ENCODE peak calls at places on chromosomes 16 and 17, in four cellular contexts. H is kidney epithelial cell, O is WERI-Rb-1, J is left ventricle myocardium inferior. B is an unnamed sample.
A peak's percentile ranks its signal among the peaks of the same experiment; 100 is the strongest.

GRCh38 chr17:36608794-36609497 is 7.6 kb downstream of the MRM1 start:
- DNase-seq in H (no peak), O (peak; percentile 70), J (peak; percentile 27), B (peak; percentile 82)

GRCh38 chr17:52233176-52233575 is 74.7 kb upstream of the CA10 start:
- DNase-seq in H (no peak), O (no peak), J (no peak), B (no peak)

GRCh38 chr17:66348605-66349165 is 46.3 kb downstream of the PRKCA start:
- DNase-seq in H (peak; percentile 64), O (peak; percentile 54), J (no peak), B (peak; percentile 75)

GRCh38 chr17:82496529-82497434 is 22.8 kb upstream of the FOXK2 start:
- DNase-seq in H (peak; percentile 63), O (peak; percentile 99), J (peak; percentile 98), B (peak; percentile 95)

GRCh38 chr16:75248142-75248535 is 3.3 kb downstream of the BCAR1 start:
- DNase-seq in H (no peak), O (no peak), J (peak; percentile 49), B (no peak)

GRCh38 chr16:72989203-72989991 is 58.5 kb downstream of the ZFHX3 start:
- DNase-seq in H (peak; percentile 63), O (no peak), J (no peak), B (peak; percentile 83)

GRCh38 chr17:35084987-35085386 is 21.5 kb upstream of the RFFL start:
- DNase-seq in H (peak; percentile 55), O (no peak), J (no peak), B (peak; percentile 74)

GRCh38 chr17:32142857-32143524 is 689 bp downstream of the RHOT1 start:
- DNase-seq in H (no peak), O (peak; percentile 85), J (peak; percentile 64), B (peak; percentile 66)

GRCh38 chr17:35889241-35889640 is 9.1 kb upstream of the CCL5 start:
- DNase-seq in H (no peak), O (no peak), J (no peak), B (no peak)

GRCh38 chr17:74632597-74632996 is 9.1 kb upstream of the CD300E start:
- DNase-seq in H (no peak), O (no peak), J (no peak), B (no peak)

GRCh38 chr17:82399601-82400101 is 18.5 kb upstream of the HEXD start:
- DNase-seq in H (no peak), O (peak; percentile 90), J (no peak), B (no peak)

GRCh38 chr16:56898847-56899246 is 33.1 kb upstream of the HERPUD1 start:
- DNase-seq in H (no peak), O (no peak), J (no peak), B (no peak)

GRCh38 chr17:2911035-2911754 is 115.0 kb downstream of the RAP1GAP2 start:
- DNase-seq in H (no peak), O (peak; percentile 67), J (peak; percentile 41), B (no peak)

GRCh38 chr17:69031839-69032238 is 28.9 kb downstream of the ABCA9 start:
- DNase-seq in H (no peak), O (no peak), J (no peak), B (no peak)

DNA sequence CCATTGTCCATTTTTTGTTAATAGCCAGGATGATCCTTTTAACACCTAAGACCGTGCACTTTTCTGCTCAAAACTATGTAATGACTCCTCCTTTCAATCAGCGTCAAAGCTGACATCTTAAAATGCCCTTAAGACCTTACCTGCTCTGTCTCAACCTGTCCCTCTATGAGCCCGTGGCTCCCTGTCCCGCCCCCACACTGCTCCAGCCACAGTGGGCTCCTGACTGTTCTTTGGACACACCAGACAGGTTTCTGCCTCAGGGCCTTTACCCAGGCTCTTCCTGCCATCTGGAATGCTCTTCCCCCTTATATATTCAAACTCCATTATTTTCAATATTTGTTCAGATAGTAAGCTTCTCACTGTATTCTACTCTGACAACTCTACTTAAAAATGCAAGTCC is 14.1 kb downstream of the CDRT15 start:
- DNase-seq in H (no peak), O (no peak), J (no peak), B (no peak)
- TF ChIP-seq CTCF in H (no peak), O (no peak), J (no peak), B (no peak)

DNA sequence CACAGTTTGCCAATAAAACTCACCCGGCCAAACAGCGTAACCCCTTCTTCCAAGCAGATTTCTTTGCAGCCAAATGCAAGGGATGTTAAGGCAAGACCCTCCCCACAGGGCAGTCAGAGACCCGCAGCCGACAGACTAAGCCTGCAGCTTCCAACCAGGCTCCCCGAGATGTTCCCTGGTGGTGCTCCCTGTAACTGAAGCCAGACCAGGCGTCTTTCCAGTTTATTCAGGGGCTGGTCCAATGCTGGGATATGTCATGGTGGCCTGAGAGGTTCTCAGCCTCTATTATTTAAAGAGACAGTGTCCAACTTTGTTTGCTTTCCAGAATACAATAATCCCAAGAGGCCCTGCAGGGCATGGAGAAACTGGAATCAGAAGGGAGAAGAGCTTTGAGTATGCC is at the start of gene PMP22:
- DNase-seq in H (no peak), O (no peak), J (peak; percentile 46), B (no peak)
- H3K4me3 ChIP-seq in H (no peak within 1 kb of the TSS), O (no peak within 1 kb of the TSS), J (peak within 1 kb of the TSS; percentile 90), B (no peak within 1 kb of the TSS)

DNA sequence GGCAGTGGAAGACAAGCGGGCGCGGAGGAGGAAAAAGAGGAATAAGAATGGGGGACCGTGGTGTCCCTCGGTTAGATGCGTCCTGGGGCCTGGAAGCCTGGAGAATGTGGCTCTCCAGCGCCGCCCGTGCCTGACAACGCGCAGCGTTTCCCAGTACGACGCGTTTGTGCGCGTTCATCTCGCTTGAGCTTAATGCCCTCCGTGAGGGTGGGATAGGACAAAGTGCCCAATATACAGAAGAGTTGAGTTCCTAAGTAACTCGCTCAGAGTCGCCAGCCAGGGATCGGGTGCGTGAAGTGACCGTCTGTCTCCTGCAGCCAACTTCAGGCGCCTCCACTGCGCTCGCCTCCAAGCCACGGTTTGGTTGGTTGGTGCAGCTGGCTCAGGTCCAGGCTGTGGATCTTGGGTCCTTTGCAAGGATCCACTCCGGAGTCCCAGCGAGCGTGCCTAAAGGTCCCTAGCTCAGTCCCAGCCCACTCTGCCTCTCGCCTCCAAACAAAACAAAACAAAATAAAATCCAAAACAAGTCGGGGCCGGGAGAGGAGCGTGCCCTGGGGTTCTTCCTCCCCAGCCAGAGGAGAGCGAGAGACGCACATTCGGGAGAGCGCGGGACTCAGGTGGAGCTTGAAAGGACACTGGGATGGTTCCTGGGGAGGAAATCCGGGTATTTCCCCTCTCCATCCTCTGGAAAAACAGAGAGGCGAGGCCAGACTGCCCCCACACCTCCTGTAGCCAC is 951 bp downstream of the GALR2 start:
- DNase-seq in H (no peak), O (no peak), J (no peak), B (no peak)
- TF ChIP-seq CTCF in H (peak; percentile 4), O (peak; percentile 56), J (no peak), B (no peak)

DNA sequence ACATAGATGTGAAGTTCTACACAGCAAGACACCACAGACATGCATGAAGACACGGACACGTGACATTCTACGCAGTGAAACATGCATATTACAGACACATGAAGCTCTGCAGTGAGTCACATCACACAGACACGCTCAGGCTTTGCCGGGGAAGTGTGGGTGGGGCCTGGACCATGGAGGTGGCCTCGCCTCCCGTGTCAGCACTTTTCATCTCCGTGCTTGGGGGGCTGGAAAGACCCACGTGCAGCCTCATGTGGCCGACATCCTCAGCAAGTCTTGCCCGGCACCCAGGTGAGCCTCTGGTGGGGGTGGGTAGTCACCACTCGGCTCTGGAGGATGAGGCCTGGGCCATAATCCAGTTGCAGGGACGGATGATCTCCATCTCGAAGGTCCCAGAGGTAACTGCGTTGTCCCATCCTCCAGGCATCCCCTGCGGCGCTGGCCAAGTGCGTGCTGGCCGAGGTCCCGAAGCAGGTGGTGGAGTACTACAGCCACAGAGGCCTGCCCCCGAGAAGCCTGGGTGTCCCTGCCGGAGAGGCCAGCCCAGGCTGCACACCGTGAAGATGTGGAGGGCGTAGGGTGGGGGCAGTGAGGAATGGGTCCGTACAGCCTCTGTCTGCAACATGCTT is 17.3 kb upstream of the DPEP1 start:
- DNase-seq in H (no peak), O (no peak), J (no peak), B (no peak)
- H3K4me3 ChIP-seq in H (no peak overlapping the region), O (no peak overlapping the region), J (no peak overlapping the region), B (no peak overlapping the region)

DNA sequence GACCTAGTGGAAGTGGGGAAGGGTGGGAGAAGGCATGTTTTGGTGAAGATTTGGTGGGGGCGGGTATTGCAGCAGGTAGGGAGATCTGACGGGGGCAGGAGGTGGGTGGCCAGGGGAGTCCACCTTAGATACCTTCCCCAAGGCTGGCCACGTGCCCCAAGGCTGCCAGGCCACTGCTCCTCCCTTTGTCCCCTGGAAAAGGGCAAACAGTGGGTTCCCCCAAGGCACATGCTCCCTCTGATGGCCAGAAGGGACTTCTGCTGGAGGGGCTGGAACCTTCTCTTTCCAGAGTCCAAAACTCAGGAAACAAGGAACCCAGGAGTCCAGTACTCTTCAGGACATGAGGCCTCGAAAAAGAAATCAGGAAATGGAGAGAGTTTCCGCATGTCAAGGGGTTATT is 6.2 kb upstream of the PSMD3 start:
- DNase-seq in H (no peak), O (no peak), J (no peak), B (no peak)
- TF ChIP-seq CTCF in H (no peak), O (no peak), J (no peak), B (no peak)

DNA sequence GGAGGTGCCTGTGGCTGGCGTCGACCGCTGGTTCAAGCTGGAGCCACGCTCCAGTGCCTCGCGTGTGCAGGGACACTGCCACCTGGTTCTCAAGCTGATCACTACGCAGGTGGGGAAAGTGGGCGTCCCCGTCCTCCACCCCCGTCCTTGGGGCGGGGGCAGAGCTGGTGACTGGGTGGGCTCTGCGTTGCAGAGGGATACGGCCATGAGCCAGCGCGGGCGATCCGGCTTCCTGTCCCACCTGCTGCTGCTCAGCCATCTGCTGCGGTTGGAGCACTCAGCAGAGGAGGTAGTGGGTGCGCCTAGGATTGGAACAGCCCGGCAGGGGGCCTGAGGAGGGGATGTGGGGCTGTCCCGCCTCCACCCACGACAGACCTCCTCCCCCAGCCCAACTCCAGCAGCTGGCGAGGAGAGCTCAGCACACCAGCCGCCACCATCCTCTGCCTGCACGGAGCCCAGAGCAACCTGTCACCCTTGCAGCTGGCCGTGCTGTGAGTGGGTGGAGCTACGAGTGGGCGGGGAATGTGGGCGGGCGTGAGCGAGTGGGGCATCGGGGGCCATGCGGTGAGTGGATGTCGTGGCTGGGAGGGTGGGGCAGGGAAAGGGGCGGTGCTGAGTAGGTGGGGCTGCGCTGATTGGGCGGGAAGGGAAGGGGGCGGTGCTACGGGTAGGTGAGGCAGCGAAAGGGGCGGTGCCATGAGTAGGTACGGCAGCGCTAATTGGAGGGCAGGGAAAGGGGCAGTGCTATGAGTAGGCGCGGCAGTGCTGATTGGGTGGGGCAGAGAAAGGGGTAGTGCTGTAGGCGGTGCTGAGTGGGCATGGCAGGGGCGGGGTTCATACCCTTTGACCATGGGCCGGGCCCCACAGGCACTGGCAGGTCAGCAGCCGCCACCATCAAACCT is 8.9 kb downstream of the TSR3 start:
- DNase-seq in H (peak; percentile 76), O (peak; percentile 99), J (peak; percentile 92), B (peak; percentile 89)
- H3K4me3 ChIP-seq in H (peak overlapping the region; percentile 34), O (peak overlapping the region; percentile 22), J (peak overlapping the region; percentile 63), B (no peak overlapping the region)

DNA sequence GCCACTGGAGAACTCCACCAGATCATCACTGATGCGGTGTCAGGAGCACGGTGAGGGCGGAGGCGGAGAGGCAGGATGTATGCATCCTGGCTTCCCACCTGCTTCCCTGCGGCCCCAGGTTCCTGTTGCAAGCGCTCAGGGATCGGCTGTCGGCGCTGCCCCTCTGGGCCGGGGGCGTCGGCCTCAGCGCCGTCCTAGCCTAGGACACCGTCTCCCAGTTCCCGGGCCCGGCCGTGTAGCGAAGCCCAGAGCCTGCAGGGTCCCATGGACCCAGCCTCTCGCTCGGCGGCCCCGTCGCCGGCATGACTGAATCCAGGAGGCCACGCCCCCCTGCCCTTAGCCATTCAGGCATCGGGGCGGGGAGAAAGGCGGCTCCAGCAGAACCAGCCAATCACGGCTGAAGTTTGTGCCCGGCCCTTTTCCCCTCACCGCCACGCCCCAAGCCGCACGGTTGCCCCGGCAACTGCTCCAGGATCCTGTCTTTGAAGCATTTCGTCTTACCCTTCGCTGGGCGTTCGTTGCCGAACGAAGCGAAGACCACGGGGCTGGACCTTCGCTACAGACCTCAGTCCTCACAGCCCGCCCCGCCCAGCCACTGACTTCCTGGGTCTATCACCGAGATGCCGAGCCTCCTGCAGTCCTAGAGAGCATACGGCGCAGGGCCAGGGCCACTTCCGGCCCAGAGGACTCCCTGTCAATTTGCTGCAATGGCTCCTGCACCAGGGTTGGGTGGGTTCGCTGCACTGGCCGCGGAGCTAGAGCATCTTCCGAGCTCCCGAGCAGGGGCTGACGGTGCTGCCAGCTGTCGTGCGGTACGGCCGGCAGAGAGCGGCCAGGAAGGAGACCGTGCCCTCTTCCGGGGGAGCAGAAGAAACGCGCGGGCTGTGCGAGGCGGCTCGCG is 10.6 kb upstream of the ZNF213 start:
- DNase-seq in H (peak; percentile 66), O (peak; percentile 96), J (peak; percentile 97), B (peak; percentile 94)
- TF ChIP-seq CTCF in H (peak; percentile 36), O (peak; percentile 8), J (peak; percentile 35), B (peak; percentile 34)